ENCODE peak calls at places on chromosomes 16 and 17, in five cellular contexts. O is cardiac muscle cell, D is gastrocnemius medialis, U is right lobe of liver, Q is GM20000. T is an unnamed sample.

GRCh38 chr17:39014044-39014794 is 47.0 kb upstream of the FBXO47 start:
- DNase-seq in U (no peak), Q (no peak), D (no peak), O (peak; percentile 75), T (no peak)

GRCh38 chr16:63981639-63982038 is 1140.2 kb downstream of the CDH11 start:
- DNase-seq in U (no peak), O (peak; percentile 1), Q (no peak), D (no peak), T (no peak)

GRCh38 chr17:15341385-15341849 is at the start of gene TEKT3:
- DNase-seq in O (peak; percentile 78), D (peak; percentile 85), Q (no peak), U (peak; percentile 75), T (peak; percentile 29)

GRCh38 chr16:77856455-77857138 is 68.2 kb downstream of the VAT1L start:
- DNase-seq in D (no peak), Q (no peak), O (no peak), U (no peak), T (no peak)

GRCh38 chr17:80092959-80093358 is 8.4 kb upstream of the GAA start:
- DNase-seq in U (no peak), D (no peak), Q (no peak), O (no peak), T (no peak)

GRCh38 chr17:78618264-78619066 is 41.3 kb upstream of the DNAH17 start:
- DNase-seq in O (peak; percentile 46), D (peak; percentile 80), U (no peak), Q (no peak), T (no peak)

GRCh38 chr16:75389096-75389692 is 44.1 kb downstream of the CFDP1 start:
- DNase-seq in Q (no peak), D (no peak), O (no peak), U (no peak), T (no peak)

GRCh38 chr16:46975908-46976470 is 2.5 kb upstream of the DNAJA2 start:
- DNase-seq in Q (no peak), D (no peak), O (no peak), U (no peak), T (no peak)

GRCh38 chr16:83002351-83003334 is 375.9 kb downstream of the CDH13 start:
- DNase-seq in Q (no peak), D (no peak), O (peak; percentile 32), U (no peak), T (no peak)

GRCh38 chr16:1613240-1613639 is 1.1 kb downstream of the CRAMP1 start:
- DNase-seq in U (no peak), Q (peak; percentile 39), O (no peak), D (no peak), T (no peak)

GRCh38 chr17:1241904-1242303 is 28.3 kb upstream of the BHLHA9 start:
- DNase-seq in D (peak; percentile 48), Q (no peak), U (no peak), O (peak; percentile 33), T (no peak)

GRCh38 chr17:81304196-81305015 is 9.3 kb upstream of the SLC38A10 start:
- DNase-seq in O (no peak), Q (no peak), D (no peak), U (peak; percentile 84), T (no peak)

GRCh38 chr17:40070895-40071719 is 8.3 kb downstream of the THRA start:
- DNase-seq in D (peak; percentile 94), O (no peak), U (no peak), Q (no peak), T (no peak)

GRCh38 chr16:66832661-66833305 is 2.0 kb upstream of the NAE1 start:
- DNase-seq in Q (no peak), D (no peak), U (no peak), O (no peak), T (no peak)

GRCh38 chr16:14179116-14179515 is 108.0 kb downstream of the MRTFB start:
- DNase-seq in O (no peak), Q (no peak), U (no peak), D (no peak), T (no peak)

GRCh38 chr16:8572063-8572918 is 18.0 kb downstream of the TMEM114 start:
- DNase-seq in U (no peak), O (no peak), Q (no peak), D (no peak), T (no peak)

GRCh38 chr17:9258115-9259020 is 237.1 kb downstream of the NTN1 start:
- DNase-seq in O (no peak), Q (no peak), D (no peak), U (no peak), T (no peak)

GRCh38 chr17:33175565-33175964 is 117.5 kb downstream of the ASIC2 start:
- DNase-seq in U (no peak), Q (no peak), D (no peak), O (no peak), T (no peak)

GRCh38 chr16:57590654-57591085 is 37.8 kb upstream of the ADGRG1 start:
- DNase-seq in O (peak; percentile 76), U (no peak), Q (no peak), D (no peak), T (no peak)

GRCh38 chr16:85422124-85422373 is 191.1 kb upstream of the GSE1 start:
- DNase-seq in O (no peak), Q (no peak), D (no peak), U (no peak), T (no peak)

GRCh38 chr16:73024571-73025105 is 23.3 kb downstream of the ZFHX3 start:
- DNase-seq in U (no peak), Q (no peak), O (no peak), D (no peak), T (no peak)

GRCh38 chr17:28613916-28614315 is at the start of gene RSKR:
- DNase-seq in D (no peak), U (no peak), Q (no peak), O (no peak), T (no peak)

GRCh38 chr16:12455287-12455798 is 348.3 kb downstream of the CPPED1 start:
- DNase-seq in Q (peak; percentile 52), D (no peak), U (peak; percentile 82), O (peak; percentile 67), T (no peak)

GRCh38 chr17:79192503-79193500 is 118.2 kb downstream of the ENGASE start:
- DNase-seq in U (no peak), Q (peak; percentile 67), D (no peak), O (peak; percentile 51), T (peak; percentile 74)

GRCh38 chr16:4521971-4522623 is 16.5 kb downstream of the CDIP1 start:
- DNase-seq in Q (no peak), O (peak; percentile 33), U (no peak), D (peak; percentile 50), T (no peak)

GRCh38 chr17:39730095-39730921 is at the start of gene MIEN1:
- DNase-seq in D (peak; percentile 86), U (peak; percentile 94), Q (peak; percentile 99), O (peak; percentile 87), T (peak; percentile 99)

GRCh38 chr16:2152695-2153506 is 2.7 kb upstream of the TRAF7 start:
- DNase-seq in D (no peak), O (peak; percentile 36), U (peak; percentile 92), Q (no peak), T (no peak)

GRCh38 chr17:79888009-79888540 is 48.8 kb upstream of the CBX4 start:
- DNase-seq in U (peak; percentile 29), O (no peak), D (no peak), Q (no peak), T (peak; percentile 9)

GRCh38 chr17:78789663-78790181 is 7.6 kb upstream of the CYTH1 start:
- DNase-seq in D (peak; percentile 70), O (peak; percentile 60), U (peak; percentile 90), Q (no peak), T (no peak)

GRCh38 chr17:79799538-79800324 is 2.9 kb upstream of the CBX8 start:
- DNase-seq in D (no peak), Q (no peak), O (no peak), U (no peak), T (no peak)

GRCh38 chr17:40810505-40810904 is 10.7 kb upstream of the KRT28 start:
- DNase-seq in U (no peak), D (no peak), Q (no peak), O (no peak), T (no peak)

GRCh38 chr17:70767102-70767701 is 597.9 kb downstream of the KCNJ2 start:
- DNase-seq in D (no peak), Q (peak; percentile 4), U (no peak), O (peak; percentile 72), T (peak; percentile 28)

GRCh38 chr16:66418165-66418962 is 8.7 kb upstream of the BEAN1 start:
- DNase-seq in U (no peak), Q (no peak), O (no peak), D (no peak), T (no peak)

GRCh38 chr17:51536627-51537026 is 276.3 kb downstream of the UTP18 start:
- DNase-seq in D (no peak), Q (no peak), O (no peak), U (no peak), T (no peak)

GRCh38 chr17:51537996-51538550 is 277.7 kb downstream of the UTP18 start:
- DNase-seq in O (no peak), D (no peak), U (no peak), Q (no peak), T (no peak)

GRCh38 chr17:51546114-51546513 is 285.8 kb downstream of the UTP18 start:
- DNase-seq in D (no peak), Q (no peak), O (no peak), U (no peak), T (no peak)

GRCh38 chr17:51541215-51541614 is 280.9 kb downstream of the UTP18 start:
- DNase-seq in Q (no peak), D (no peak), O (no peak), U (no peak), T (no peak)

GRCh38 chr17:51540151-51540550 is 279.8 kb downstream of the UTP18 start:
- DNase-seq in O (no peak), Q (no peak), U (no peak), D (no peak), T (no peak)
- TF ChIP-seq CTCF in O (no peak), Q (no peak), U (no peak), D (no peak), T (no peak)

GRCh38 chr17:42609182-42609813 is at the start of the genes RETREG3 and TUBG1:
- DNase-seq in U (peak; percentile 99), O (peak; percentile 100), Q (peak; percentile 99), D (peak; percentile 99), T (peak; percentile 100)
- TF ChIP-seq CTCF in U (no peak), O (peak; percentile 15), Q (no peak), D (no peak), T (no peak)

DNA sequence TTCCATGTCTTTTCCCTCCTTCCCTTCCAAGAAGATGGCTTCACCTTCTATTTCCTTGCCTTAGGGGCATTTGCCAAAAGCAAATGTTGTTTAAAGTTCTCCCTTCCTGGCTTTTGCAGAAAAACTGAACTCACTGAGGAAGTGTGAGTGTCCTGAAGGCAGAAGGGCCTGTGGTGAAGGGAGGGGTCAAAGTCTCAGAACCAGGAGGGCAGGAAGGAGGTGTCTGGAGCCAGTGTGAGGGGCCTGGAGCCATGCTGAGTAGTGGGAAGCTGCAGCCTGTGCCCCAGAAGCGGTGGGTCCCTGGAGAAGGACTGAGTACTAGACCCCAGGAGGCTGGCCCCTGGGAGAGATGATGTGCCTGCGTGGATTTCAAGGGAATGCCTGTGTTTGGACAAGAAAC is 23.8 kb upstream of the SUPT4H1 start:
- DNase-seq in O (no peak), U (no peak), Q (no peak), D (no peak), T (no peak)
- TF ChIP-seq CTCF in O (no peak), U (no peak), Q (no peak), D (no peak), T (no peak)

DNA sequence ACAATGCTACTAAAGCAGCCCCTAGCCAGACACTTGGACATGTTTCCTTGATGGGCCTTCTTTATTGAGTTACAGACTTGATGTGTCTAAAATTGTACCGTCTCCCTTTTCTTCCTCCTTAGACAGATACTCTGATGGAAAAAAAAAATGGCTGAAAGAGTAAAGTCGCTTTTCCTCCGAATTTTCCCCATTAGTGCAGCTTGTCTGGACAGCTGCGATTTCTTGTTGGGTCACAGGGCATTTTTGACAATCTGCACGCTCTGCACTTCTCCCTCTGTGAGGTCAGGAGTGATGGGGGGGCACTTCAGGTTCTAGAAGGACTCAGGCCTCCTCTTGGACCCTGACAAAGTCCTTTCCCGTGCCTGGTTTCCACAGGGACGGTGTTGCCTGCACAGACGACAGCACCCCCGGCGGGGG is 968 bp upstream of the PRKAR1A start:
- DNase-seq in O (no peak), D (no peak), Q (no peak), U (no peak), T (no peak)
- TF ChIP-seq CTCF in O (no peak), D (no peak), Q (no peak), U (peak; percentile 29), T (no peak)